ENCODE peak calls at places on chromosomes 5 and 9, in four cellular contexts. G is HCT116, R is K562, D is H1. N is an unnamed sample.

GRCh38 chr5:137617806-137618205 is 118.1 kb downstream of the KLHL3 start:
- DNase-seq in G (no peak), R (no peak), D (no peak), N (no peak)

GRCh38 chr9:105341784-105342183 is 97.3 kb downstream of the SLC44A1 start:
- DNase-seq in G (no peak), R (no peak), D (no peak), N (no peak)

GRCh38 chr5:43157068-43157467 is 35.0 kb upstream of the NIM1K start:
- DNase-seq in G (no peak), R (no peak), D (no peak), N (no peak)

GRCh38 chr5:172162348-172162747 is 25.7 kb downstream of the STK10 start:
- DNase-seq in G (no peak), R (no peak), D (no peak), N (no peak)

GRCh38 chr5:102089883-102090282 is 206.2 kb downstream of the SLCO4C1 start:
- DNase-seq in G (no peak), R (no peak), D (no peak), N (no peak)

GRCh38 chr5:75734913-75735789 is 17.9 kb upstream of the POC5 start:
- DNase-seq in G (peak), R (peak), D (peak), N (peak)

GRCh38 chr5:3103241-3103855 is 351.9 kb upstream of the IRX2 start:
- DNase-seq in G (no peak), R (no peak), D (no peak), N (no peak)

GRCh38 chr9:1453636-1454035 is 403.5 kb downstream of the DMRT2 start:
- DNase-seq in G (no peak), R (no peak), D (peak), N (no peak)

GRCh38 chr9:33452828-33453271 is 5.5 kb upstream of the AQP3 start:
- DNase-seq in G (peak), R (peak), D (peak), N (no peak)

GRCh38 chr5:14235872-14236271 is 92.7 kb downstream of the TRIO start:
- DNase-seq in G (no peak), R (no peak), D (no peak), N (no peak)

GRCh38 chr9:137387891-137388560 is 34.9 kb downstream of the EXD3 start:
- DNase-seq in G (no peak), R (no peak), D (no peak), N (no peak)

GRCh38 chr9:85944672-85945071 is 3.7 kb downstream of the NAA35 start:
- DNase-seq in G (no peak), R (no peak), D (no peak), N (no peak)

GRCh38 chr5:94888674-94889073 is 270.2 kb downstream of the SLF1 start:
- DNase-seq in G (no peak), R (no peak), D (no peak), N (no peak)

GRCh38 chr5:38772471-38772870 is 73.3 kb upstream of the OSMR start:
- DNase-seq in G (no peak), R (no peak), D (no peak), N (no peak)

GRCh38 chr5:56112526-56113121 is 117.9 kb upstream of the IL6ST start:
- DNase-seq in G (no peak), R (no peak), D (no peak), N (no peak)

GRCh38 chr5:40909233-40909632 is at the start of gene C7:
- DNase-seq in G (no peak), R (peak), D (no peak), N (no peak)

GRCh38 chr5:14920121-14920520 is 48.5 kb upstream of the ANKH start:
- DNase-seq in G (no peak), R (no peak), D (no peak), N (no peak)

GRCh38 chr5:55650391-55650790 is 61.7 kb downstream of the SLC38A9 start:
- DNase-seq in G (no peak), R (no peak), D (no peak), N (no peak)

GRCh38 chr9:112137066-112137465 is 38.0 kb downstream of the SUSD1 start:
- DNase-seq in G (no peak), R (no peak), D (no peak), N (no peak)

GRCh38 chr5:76688836-76689235 is 27.1 kb upstream of the F2R start:
- DNase-seq in G (no peak), R (no peak), D (no peak), N (no peak)

GRCh38 chr5:168472329-168472728 is 13.9 kb upstream of the RARS1 start:
- DNase-seq in G (no peak), R (peak), D (no peak), N (no peak)

GRCh38 chr9:93198117-93198838 is 14.3 kb downstream of the WNK2 start:
- DNase-seq in G (no peak), R (no peak), D (no peak), N (no peak)

GRCh38 chr9:136287960-136288753 is 15.7 kb downstream of the CCDC187 start:
- DNase-seq in G (no peak), R (no peak), D (no peak), N (no peak)

GRCh38 chr9:93397664-93398381 is 53.7 kb upstream of the FAM120A start:
- DNase-seq in G (no peak), R (no peak), D (no peak), N (no peak)

GRCh38 chr9:105308448-105309412 is 64.3 kb downstream of the SLC44A1 start:
- DNase-seq in G (no peak), R (no peak), D (no peak), N (no peak)

GRCh38 chr5:169873642-169874041 is 106.7 kb downstream of the INSYN2B start:
- DNase-seq in G (no peak), R (no peak), D (no peak), N (no peak)

GRCh38 chr9:21833090-21833801 is 30.8 kb downstream of the MTAP start:
- DNase-seq in G (no peak), R (no peak), D (no peak), N (peak)

GRCh38 chr5:80662108-80662507 is 7.3 kb upstream of the DHFR start:
- DNase-seq in G (no peak), R (no peak), D (no peak), N (no peak)

GRCh38 chr5:177303121-177303924 is at the start of the genes PRELID1 and RAB24:
- DNase-seq in G (no peak), R (peak), D (peak), N (no peak)

GRCh38 chr5:115838885-115839518 is 2.4 kb downstream of the ATG12 start:
- DNase-seq in G (no peak), R (peak), D (no peak), N (no peak)

GRCh38 chr5:172105811-172106210 is 82.2 kb downstream of the STK10 start:
- DNase-seq in G (no peak), R (no peak), D (no peak), N (no peak)

GRCh38 chr9:126665696-126666035 is 51.9 kb downstream of the LMX1B start:
- DNase-seq in G (no peak), R (no peak), D (no peak), N (no peak)

GRCh38 chr5:133456933-133457402 is 155.4 kb downstream of the FSTL4 start:
- DNase-seq in G (no peak), R (no peak), D (no peak), N (no peak)

GRCh38 chr9:135508211-135508820 is 7.8 kb downstream of the MRPS2 start:
- DNase-seq in G (no peak), R (no peak), D (no peak), N (no peak)

GRCh38 chr5:76406014-76406413 is 2.9 kb downstream of the IQGAP2 start:
- DNase-seq in G (no peak), R (no peak), D (no peak), N (no peak)

GRCh38 chr5:81393783-81394718 is at the start of gene ACOT12:
- DNase-seq in G (no peak), R (no peak), D (peak), N (no peak)

DNA sequence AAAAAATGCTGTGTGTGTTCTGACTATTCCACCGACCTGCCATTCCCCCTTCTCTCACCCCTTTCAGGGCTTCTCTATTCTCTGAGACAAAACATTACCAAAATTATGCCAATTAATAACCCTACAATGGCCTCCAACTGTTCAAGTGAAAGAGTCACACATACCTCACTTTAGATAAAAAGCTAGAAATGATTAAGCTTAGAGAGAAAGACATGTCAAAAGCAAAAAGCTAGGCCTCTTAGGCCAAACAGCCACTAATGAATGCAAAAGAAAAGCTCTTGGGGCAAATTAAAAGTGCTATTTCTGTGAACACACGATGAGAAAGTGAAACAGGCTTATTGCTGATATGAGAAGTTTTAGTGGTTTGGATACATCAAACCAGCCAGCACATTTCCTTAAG is 279.6 kb upstream of the GRAMD2B start:
- DNase-seq in G (no peak), R (no peak), D (no peak), N (no peak)
- TF ChIP-seq EGR1 in G (no peak), R (no peak), D (no peak), N (no peak)

GRCh38 chr5:78893959-78894676 is 91.0 kb downstream of the ARSB start:
- DNase-seq in G (no peak), R (no peak), D (no peak), N (no peak)
- TF ChIP-seq EGR1 in G (no peak), R (no peak), D (no peak), N (no peak)

GRCh38 chr5:143120460-143121134 is 282.9 kb downstream of the NR3C1 start:
- DNase-seq in G (no peak), R (no peak), D (no peak), N (no peak)

GRCh38 chr5:143119881-143120341 is 283.6 kb downstream of the NR3C1 start:
- DNase-seq in G (no peak), R (no peak), D (no peak), N (no peak)

GRCh38 chr5:143117821-143118220 is 285.7 kb downstream of the NR3C1 start:
- DNase-seq in G (no peak), R (no peak), D (no peak), N (no peak)

GRCh38 chr5:143118222-143118621 is 285.3 kb downstream of the NR3C1 start:
- DNase-seq in G (no peak), R (no peak), D (no peak), N (no peak)

GRCh38 chr5:143119301-143119769 is 284.2 kb downstream of the NR3C1 start:
- DNase-seq in G (no peak), R (no peak), D (no peak), N (no peak)
- TF ChIP-seq EGR1 in G (no peak), R (no peak), D (no peak), N (no peak)

DNA sequence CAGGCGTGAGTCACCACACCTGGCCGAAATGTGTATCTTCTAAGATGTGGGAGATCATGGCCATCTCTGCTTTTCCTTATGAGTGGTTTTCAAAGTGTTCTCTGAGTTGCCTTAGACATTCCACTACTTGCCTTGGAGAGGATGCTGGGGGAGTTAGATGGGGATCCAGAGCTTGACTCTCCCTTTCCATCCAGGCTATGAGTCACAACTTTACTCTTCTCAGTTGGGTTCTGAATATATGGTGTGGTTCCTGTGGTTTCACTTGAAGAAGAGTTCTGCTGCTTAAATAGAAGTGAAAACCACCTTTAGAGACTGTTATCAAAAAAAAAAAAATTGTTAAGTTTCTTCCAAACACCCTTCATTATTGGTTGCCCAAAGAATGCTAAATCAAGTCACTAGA is 217.6 kb downstream of the ZNF608 start:
- DNase-seq in G (no peak), R (no peak), D (no peak), N (no peak)
- TF ChIP-seq EGR1 in G (no peak), R (no peak), D (no peak), N (no peak)

GRCh38 chr9:121815084-121815483 is 163.7 kb downstream of the DAB2IP start:
- DNase-seq in G (no peak), R (no peak), D (no peak), N (no peak)

GRCh38 chr9:121815556-121816448 is 164.4 kb downstream of the DAB2IP start:
- DNase-seq in G (no peak), R (no peak), D (no peak), N (no peak)

GRCh38 chr9:121812159-121812735 is 160.8 kb downstream of the DAB2IP start:
- DNase-seq in G (no peak), R (no peak), D (no peak), N (no peak)

GRCh38 chr9:121814594-121814993 is 163.2 kb downstream of the DAB2IP start:
- DNase-seq in G (no peak), R (no peak), D (no peak), N (no peak)

GRCh38 chr9:121813811-121814210 is 162.4 kb downstream of the DAB2IP start:
- DNase-seq in G (no peak), R (no peak), D (no peak), N (no peak)
- TF ChIP-seq EGR1 in G (no peak), R (no peak), D (no peak), N (no peak)